ENCODE peak calls at places on chromosomes 7 and 10, in six cellular contexts. F, E, M, K, Y and S are unnamed samples.

GRCh38 chr10:132885451-132886210 is 56.7 kb downstream of the CFAP46 start:
- DNase-seq in Y (no peak), E (no peak), F (no peak), K (peak), M (no peak), S (no peak)

GRCh38 chr10:28833313-28833712 is 156.0 kb downstream of the BAMBI start:
- DNase-seq in E (no peak), F (no peak), K (no peak), M (no peak), Y (no peak), S (no peak)

GRCh38 chr7:135690566-135690965 is 28.3 kb downstream of the STMP1 start:
- DNase-seq in E (peak), K (no peak), Y (no peak), F (peak), M (no peak), S (no peak)

GRCh38 chr7:140165422-140165821 is 11.4 kb downstream of the KDM7A start:
- DNase-seq in M (no peak), K (no peak), E (peak), Y (no peak), F (peak), S (no peak)

GRCh38 chr10:94103902-94104301 is 110.2 kb downstream of the PLCE1 start:
- DNase-seq in E (no peak), F (peak), K (no peak), Y (no peak), M (no peak), S (no peak)

GRCh38 chr7:132451161-132451560 is 125.1 kb downstream of the PLXNA4 start:
- DNase-seq in K (no peak), Y (no peak), M (no peak), F (no peak), E (no peak), S (no peak)

GRCh38 chr10:8051851-8052257 is 2.6 kb upstream of the GATA3 start:
- DNase-seq in M (no peak), K (no peak), Y (no peak), F (no peak), E (no peak), S (no peak)

GRCh38 chr10:27197980-27198645 is 42.5 kb downstream of the ACBD5 start:
- DNase-seq in F (no peak), K (no peak), M (no peak), E (no peak), Y (no peak), S (peak)

GRCh38 chr10:35372329-35372728 is 36.0 kb downstream of the CCNY start:
- DNase-seq in F (peak), K (no peak), E (no peak), M (no peak), Y (no peak), S (peak)

GRCh38 chr7:29285451-29285807 is 90.9 kb downstream of the CHN2 start:
- DNase-seq in M (no peak), K (no peak), E (peak), Y (no peak), F (peak), S (no peak)

GRCh38 chr10:76324283-76324682 is 892.9 kb downstream of the LRMDA start:
- DNase-seq in E (no peak), F (peak), K (peak), Y (no peak), M (no peak), S (peak)

GRCh38 chr7:410395-410910 is 109.2 kb downstream of the PDGFA start:
- DNase-seq in E (no peak), F (no peak), K (peak), Y (no peak), M (peak), S (no peak)

GRCh38 chr7:39721919-39722597 is 98.7 kb downstream of the RALA start:
- DNase-seq in K (no peak), F (no peak), E (no peak), Y (no peak), M (no peak), S (no peak)